ENCODE peak calls at places on chromosome 14, in four cellular contexts. U, F, T and M are unnamed samples. For H3K4me1 and H3K9me3, the result is how much of the 10 kb centered on the place peaks cover.

GRCh38 chr14:60396718-60397343 is 89.0 kb downstream of the C14orf39 start:
- DNase-seq in U (no peak), T (no peak), F (peak), M (no peak)

GRCh38 chr14:89533761-89534160 is 116.7 kb upstream of the FOXN3 start:
- DNase-seq in T (no peak), U (no peak), F (no peak), M (no peak)

GRCh38 chr14:72722201-72722785 is 171.6 kb downstream of the DPF3 start:
- DNase-seq in T (no peak), U (no peak), F (no peak), M (no peak)

GRCh38 chr14:65853407-65853955 is 441.0 kb downstream of the FUT8 start:
- DNase-seq in U (no peak), T (no peak), F (no peak), M (no peak)

GRCh38 chr14:79842270-79842669 is 369.0 kb downstream of the DIO2 start:
- DNase-seq in F (peak), T (no peak), U (no peak), M (no peak)

GRCh38 chr14:61337893-61338292 is 16.5 kb downstream of the PRKCH start:
- DNase-seq in T (peak), F (no peak), U (no peak), M (no peak)

GRCh38 chr14:102320033-102320660 is 601 bp downstream of the ZNF839 start:
- DNase-seq in U (peak), T (peak), F (peak), M (no peak)

GRCh38 chr14:75783602-75784313 is 122.7 kb downstream of the TTLL5 start:
- DNase-seq in U (no peak), F (no peak), T (no peak), M (no peak)

GRCh38 chr14:75295491-75296338 is 17.1 kb downstream of the FOS start:
- DNase-seq in F (peak), T (peak), U (peak), M (no peak)

GRCh38 chr14:106605548-106606448 is 1079.4 kb downstream of the TMEM121 start:
- DNase-seq in U (peak), F (no peak), T (peak), M (no peak)

GRCh38 chr14:96162741-96163140 is 41.9 kb upstream of the BDKRB2 start:
- DNase-seq in T (no peak), F (peak), U (no peak), M (no peak)

GRCh38 chr14:55339770-55340169 is 68.5 kb downstream of the FBXO34 start:
- DNase-seq in T (no peak), F (peak), U (peak), M (no peak)

GRCh38 chr14:56580317-56580711 is 716 bp downstream of the TMEM260 start:
- DNase-seq in U (no peak), F (no peak), T (peak), M (no peak)

GRCh38 chr14:55026441-55026792 is 482 bp downstream of the WDHD1 start:
- DNase-seq in T (peak), U (no peak), F (no peak), M (no peak)

GRCh38 chr14:94341654-94342333 is 18.7 kb upstream of the SERPINA6 start:
- DNase-seq in U (no peak), T (peak), F (no peak), M (no peak)

GRCh38 chr14:21428930-21429329 is 27.0 kb downstream of the CHD8 start:
- DNase-seq in T (no peak), F (no peak), U (no peak), M (no peak)

GRCh38 chr14:91415794-91416743 is 1.6 kb downstream of the CCDC88C start:
- DNase-seq in F (no peak), U (peak), T (peak), M (no peak)

GRCh38 chr14:59037086-59037485 is 151.4 kb upstream of the DAAM1 start:
- DNase-seq in U (no peak), T (no peak), F (no peak), M (no peak)

GRCh38 chr14:36512585-36513003 is 7.4 kb downstream of the NKX2-1 start:
- DNase-seq in T (no peak), U (no peak), F (no peak), M (no peak)

GRCh38 chr14:56150645-56151345 is 32.6 kb downstream of the PELI2 start:
- DNase-seq in T (no peak), F (no peak), U (no peak), M (no peak)

GRCh38 chr14:64098120-64098519 is 196.1 kb downstream of the ESR2 start:
- DNase-seq in F (no peak), U (no peak), T (peak), M (no peak)

GRCh38 chr14:35229084-35229483 is 63.1 kb upstream of the PSMA6 start:
- DNase-seq in F (no peak), U (no peak), T (no peak), M (no peak)

GRCh38 chr14:75979071-75979571 is 2.7 kb downstream of the TGFB3 start:
- DNase-seq in F (peak), U (no peak), T (no peak), M (no peak)

GRCh38 chr14:53330441-53330840 is 177.3 kb upstream of the DDHD1 start:
- DNase-seq in U (no peak), T (no peak), F (no peak), M (no peak)

GRCh38 chr14:67400434-67400833 is 11.5 kb downstream of the PLEK2 start:
- DNase-seq in T (no peak), F (no peak), U (no peak), M (no peak)

GRCh38 chr14:82528011-82528410 is 994.4 kb upstream of the SEL1L start:
- DNase-seq in F (no peak), T (no peak), U (no peak), M (no peak)

GRCh38 chr14:100653409-100653808 is 66.2 kb upstream of the BEGAIN start:
- DNase-seq in U (no peak), T (no peak), F (no peak), M (no peak)

GRCh38 chr14:64213079-64213478 is 81.1 kb downstream of the ESR2 start:
- DNase-seq in U (no peak), F (peak), T (no peak), M (no peak)

GRCh38 chr14:78022059-78022458 is 148.1 kb upstream of the NRXN3 start:
- DNase-seq in U (peak), T (peak), F (peak), M (no peak)

GRCh38 chr14:22524784-22525161 is 64.3 kb downstream of the DAD1 start:
- DNase-seq in U (no peak), F (peak), T (no peak), M (no peak)

GRCh38 chr14:52873694-52874093 is 77.2 kb downstream of the FERMT2 start:
- DNase-seq in U (no peak), F (peak), T (no peak), M (no peak)

GRCh38 chr14:82621881-82622450 is 1088.3 kb upstream of the SEL1L start:
- DNase-seq in F (no peak), U (no peak), T (no peak), M (no peak)

GRCh38 chr14:54737132-54737711 is 165.4 kb downstream of the GCH1 start:
- DNase-seq in F (peak), T (no peak), U (no peak), M (no peak)

GRCh38 chr14:77032854-77033621 is 4.5 kb upstream of the IRF2BPL start:
- DNase-seq in T (peak), U (peak), F (peak), M (peak)

DNA sequence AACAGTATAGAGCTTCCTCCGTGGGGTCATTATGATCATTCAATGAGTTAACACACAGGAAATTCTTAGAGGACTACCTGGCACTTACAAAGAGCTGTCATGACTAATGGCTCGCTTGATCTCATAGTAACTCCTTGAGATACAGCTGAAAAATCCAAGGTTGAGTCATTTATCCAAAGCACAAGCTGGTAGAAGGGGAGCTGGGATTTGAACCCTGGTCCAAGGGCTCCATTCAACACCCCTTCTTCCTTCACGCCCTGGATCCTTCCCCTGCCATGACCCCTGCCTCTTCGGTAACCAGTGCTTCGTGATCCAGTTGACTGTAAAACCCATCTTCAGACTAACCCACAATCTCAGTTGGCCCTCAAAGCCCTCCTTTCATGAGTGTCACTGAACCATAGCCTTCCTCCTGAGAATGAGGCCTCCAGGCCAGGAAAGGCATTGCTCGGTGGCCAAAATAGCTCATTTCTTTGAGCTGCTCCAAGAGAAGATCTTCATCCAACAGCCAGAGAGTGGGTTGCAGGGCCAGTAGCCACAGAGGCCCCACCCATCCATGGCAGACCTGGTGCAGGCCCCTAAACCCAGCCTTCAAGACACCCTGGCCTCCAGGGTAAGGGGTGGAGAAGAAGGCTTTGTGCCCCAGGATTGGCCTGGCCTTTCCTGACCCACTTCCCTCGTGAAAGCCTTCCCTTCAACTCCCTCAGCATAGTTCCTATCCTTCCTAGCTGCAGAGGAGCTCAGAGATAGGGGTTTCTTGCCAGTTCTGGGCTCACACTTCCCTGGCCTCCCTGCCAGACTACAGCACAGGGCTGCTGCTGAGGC is 7.7 kb downstream of the ZFP36L1 start:
- DNase-seq in F (peak), T (peak), U (no peak), M (no peak)
- H3K4me1 ChIP-seq in F (under half), T (under half), U (under half), M (half or more)

GRCh38 chr14:32635103-32635719 is 303.5 kb upstream of the NPAS3 start:
- DNase-seq in F (peak), U (no peak), T (peak), M (no peak)
- H3K4me3 ChIP-seq in F (no peak), U (no peak), T (no peak), M (peak)

GRCh38 chr14:29197557-29197956 is 431.0 kb downstream of the FOXG1 start:
- DNase-seq in U (no peak), T (peak), F (no peak), M (no peak)
- H3K9me3 ChIP-seq in U (under half), T (under half), F (under half), M (under half)

GRCh38 chr14:68546839-68547238 is 246.0 kb downstream of the ZFP36L1 start:
- DNase-seq in U (no peak), T (no peak), F (peak), M (no peak)
- H3K4me1 ChIP-seq in U (under half), T (under half), F (under half), M (half or more)

GRCh38 chr14:98923596-98923995 is 348.4 kb downstream of the BCL11B start:
- DNase-seq in T (no peak), U (no peak), F (no peak), M (no peak)

GRCh38 chr14:98916036-98916435 is 356.0 kb downstream of the BCL11B start:
- DNase-seq in F (no peak), U (no peak), T (no peak), M (no peak)

GRCh38 chr14:98915625-98916024 is 356.4 kb downstream of the BCL11B start:
- DNase-seq in T (no peak), F (no peak), U (no peak), M (no peak)

GRCh38 chr14:98924046-98924445 is 348.0 kb downstream of the BCL11B start:
- DNase-seq in F (no peak), U (no peak), T (peak), M (no peak)

DNA sequence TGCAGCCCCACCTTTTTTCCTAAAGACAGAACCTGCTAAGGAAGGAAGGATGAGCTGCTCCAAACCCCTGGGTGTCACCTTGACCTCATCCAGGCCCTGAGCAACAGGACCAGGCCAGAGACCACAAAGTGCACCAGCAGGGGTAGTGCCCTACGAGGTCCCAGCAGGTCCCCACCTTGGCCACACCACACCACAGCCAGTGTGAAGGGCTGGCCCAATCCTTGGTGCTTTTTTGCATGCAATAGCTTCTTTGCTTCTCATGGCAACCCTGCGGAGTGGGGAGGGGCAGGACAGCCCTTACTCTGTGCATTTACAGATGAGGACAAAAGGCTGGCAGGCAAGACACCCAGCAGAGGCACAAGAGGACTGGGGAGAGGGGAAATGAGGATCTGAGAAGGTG is 352.6 kb downstream of the BCL11B start:
- DNase-seq in U (no peak), F (no peak), T (no peak), M (no peak)
- H3K4me3 ChIP-seq in U (no peak), F (no peak), T (no peak), M (no peak)

DNA sequence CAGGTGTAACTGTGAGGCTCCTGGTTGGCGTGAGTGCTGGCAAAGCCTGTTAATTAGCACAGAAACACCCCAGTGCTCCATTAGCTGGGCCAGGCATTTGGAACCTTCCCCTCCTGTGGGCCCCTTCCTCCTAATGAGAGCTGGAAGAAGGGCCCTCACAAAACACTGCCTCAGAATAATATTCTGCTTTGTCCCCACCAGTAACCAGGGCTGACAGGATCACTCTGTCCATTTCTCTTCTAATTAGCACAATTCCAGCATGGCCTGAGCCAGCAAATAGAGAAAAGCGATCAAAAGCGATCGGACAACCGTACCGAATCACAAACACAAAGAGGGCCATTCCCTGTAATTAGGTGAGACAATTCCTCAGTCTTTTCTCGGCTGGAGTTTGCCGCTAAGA is 35.7 kb upstream of the VSX2 start:
- DNase-seq in F (no peak), U (no peak), T (no peak), M (no peak)
- H3K9me3 ChIP-seq in F (under half), U (under half), T (under half), M (under half)

GRCh38 chr14:99137001-99137700 is 134.8 kb downstream of the BCL11B start:
- DNase-seq in F (no peak), T (no peak), U (no peak), M (no peak)

GRCh38 chr14:99136401-99136800 is 135.6 kb downstream of the BCL11B start:
- DNase-seq in T (no peak), F (no peak), U (no peak), M (no peak)

GRCh38 chr14:99141236-99141635 is 130.8 kb downstream of the BCL11B start:
- DNase-seq in U (no peak), T (no peak), F (no peak), M (no peak)

GRCh38 chr14:99137913-99138571 is 134.0 kb downstream of the BCL11B start:
- DNase-seq in T (no peak), U (peak), F (no peak), M (no peak)

DNA sequence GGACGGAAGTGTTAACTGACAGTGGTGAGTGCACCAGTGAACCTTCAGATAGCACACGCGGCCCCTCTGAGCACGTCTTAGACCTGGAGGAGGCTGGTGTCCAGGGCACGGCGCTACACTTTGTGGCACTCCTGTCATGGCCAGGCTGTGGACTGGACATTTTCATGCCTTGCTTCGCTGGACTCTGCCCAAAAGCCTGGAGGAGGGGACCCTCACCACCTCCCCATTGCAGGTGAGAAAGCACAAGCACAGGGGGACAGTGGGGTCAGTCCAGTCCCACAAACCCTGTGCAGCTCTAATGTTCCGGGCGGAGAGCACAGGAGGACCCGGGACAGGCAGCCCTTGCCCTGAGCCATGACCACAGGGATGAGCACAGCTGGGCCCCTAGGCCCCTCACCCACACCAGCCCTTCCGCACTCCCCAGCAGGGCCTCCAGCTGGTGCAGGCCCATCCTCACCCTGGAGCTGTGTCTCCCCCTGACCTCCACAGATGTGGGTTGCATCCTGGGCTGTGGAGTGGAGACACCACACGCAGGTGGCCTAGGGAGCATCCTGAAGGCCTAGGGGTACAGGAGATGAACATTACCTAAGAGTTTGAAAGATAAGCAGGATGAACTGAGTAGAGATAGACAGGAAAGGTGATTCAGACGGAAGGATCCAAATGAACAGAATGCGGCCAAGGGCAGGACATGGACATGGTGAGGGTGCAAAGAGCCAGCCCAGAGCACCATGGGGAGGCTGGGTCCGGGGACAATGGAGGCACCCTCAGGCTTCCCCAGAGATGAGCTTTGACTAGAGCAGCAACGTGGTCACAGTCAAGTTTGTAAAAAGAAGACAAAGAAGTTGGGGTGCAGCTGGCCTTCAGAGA is 132.8 kb downstream of the BCL11B start:
- DNase-seq in T (no peak), F (no peak), U (no peak), M (no peak)
- H3K4me1 ChIP-seq in T (under half), F (under half), U (under half), M (under half)

DNA sequence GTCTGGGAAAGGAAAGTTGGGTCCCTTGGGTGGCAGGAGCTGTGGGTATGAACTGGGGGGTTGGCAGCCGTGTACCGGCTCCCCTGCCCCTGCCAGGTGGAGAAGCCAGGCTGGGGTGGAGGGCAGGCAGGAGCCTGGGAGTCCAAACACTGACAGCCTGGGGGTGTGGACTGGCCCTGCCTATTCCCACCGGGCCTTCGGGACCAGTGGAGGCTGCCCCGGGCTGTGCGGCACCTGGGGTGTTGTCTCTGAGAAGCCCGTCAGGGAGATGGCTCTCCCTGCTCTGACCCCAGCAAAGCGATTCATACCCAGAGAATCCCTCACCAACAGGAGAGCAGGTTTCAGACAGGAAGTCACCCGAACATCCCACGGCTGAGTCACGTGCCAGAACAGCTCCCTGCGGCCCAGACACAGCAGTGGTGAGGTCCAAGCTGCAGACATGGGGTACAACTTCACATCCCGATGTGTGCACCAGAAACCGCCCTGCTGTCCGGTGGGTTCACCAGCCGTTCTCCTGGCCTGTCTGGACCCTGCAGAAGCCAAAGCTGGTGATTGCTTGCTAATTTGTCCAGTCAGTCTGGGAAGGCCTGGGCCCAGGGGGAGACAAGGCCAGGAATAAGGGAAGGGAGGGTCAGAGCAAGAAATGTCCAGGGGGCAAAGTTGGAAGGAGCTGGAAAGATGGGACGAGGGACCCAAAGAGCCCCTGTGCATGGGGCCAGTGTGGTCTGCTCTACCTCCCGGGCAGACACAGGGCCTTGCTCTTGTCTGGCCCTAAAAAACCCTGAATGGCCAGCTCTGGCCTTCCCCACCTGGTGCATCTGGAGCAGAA is 2.1 kb upstream of the GPR132 start:
- DNase-seq in U (peak), F (peak), T (peak), M (no peak)
- H3K4me3 ChIP-seq in U (no peak), F (no peak), T (no peak), M (no peak)

DNA sequence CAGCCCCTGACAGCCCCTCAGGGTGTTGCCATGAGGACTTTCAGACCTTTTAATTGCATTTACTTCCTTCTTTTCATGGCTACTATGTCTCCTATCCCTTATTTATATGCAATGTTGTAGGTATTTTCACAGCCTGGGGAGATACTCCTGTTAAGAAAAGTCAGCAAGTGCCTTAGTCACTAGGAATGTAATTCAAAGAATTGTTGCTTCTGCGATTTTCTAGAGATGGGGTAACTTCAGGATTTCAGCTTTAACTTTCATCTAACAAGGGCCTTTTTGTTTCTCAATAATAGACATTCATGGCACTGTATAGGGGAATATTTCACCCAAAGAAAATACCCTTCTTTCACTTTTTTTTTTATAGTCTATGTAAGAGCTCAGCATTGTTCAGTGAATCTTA is 533.3 kb upstream of the MIS18BP1 start:
- DNase-seq in U (no peak), T (no peak), F (no peak), M (no peak)
- H3K9me3 ChIP-seq in U (under half), T (under half), F (under half), M (under half)